ENCODE peak calls at places on chromosome 21, in five cellular contexts. One of them, this sample, is unnamed.

GRCh38 chr21:42532466-42533181 is 19.0 kb downstream of the SLC37A1 start:
- DNase-seq in NT2/D1: no peak
- DNase-seq in sciatic nerve: peak
- DNase-seq in AG08396: peak
- DNase-seq in fibroblast of mammary gland: no peak
- DNase-seq in this sample: peak

GRCh38 chr21:42833859-42834729 is 45.2 kb downstream of the WDR4 start:
- DNase-seq in NT2/D1: no peak
- DNase-seq in sciatic nerve: peak
- DNase-seq in AG08396: no peak
- DNase-seq in fibroblast of mammary gland: no peak
- DNase-seq in this sample: peak

GRCh38 chr21:27580276-27580675 is 613.4 kb upstream of the ADAMTS5 start:
- DNase-seq in NT2/D1: no peak
- DNase-seq in sciatic nerve: no peak
- DNase-seq in AG08396: no peak
- DNase-seq in fibroblast of mammary gland: peak
- DNase-seq in this sample: no peak

GRCh38 chr21:43313221-43313938 is 113.6 kb downstream of the SIK1 start:
- DNase-seq in NT2/D1: no peak
- DNase-seq in sciatic nerve: no peak
- DNase-seq in AG08396: no peak
- DNase-seq in fibroblast of mammary gland: no peak
- DNase-seq in this sample: no peak

GRCh38 chr21:34771512-34772028 is 102.8 kb downstream of the CLIC6 start:
- DNase-seq in NT2/D1: no peak
- DNase-seq in sciatic nerve: no peak
- DNase-seq in AG08396: no peak
- DNase-seq in fibroblast of mammary gland: peak
- DNase-seq in this sample: no peak

GRCh38 chr21:32448803-32449594 is 36.5 kb downstream of the EVA1C start:
- DNase-seq in NT2/D1: no peak
- DNase-seq in sciatic nerve: no peak
- DNase-seq in AG08396: no peak
- DNase-seq in fibroblast of mammary gland: peak
- DNase-seq in this sample: no peak

GRCh38 chr21:28857720-28858119 is 135.0 kb downstream of the LTN1 start:
- DNase-seq in NT2/D1: no peak
- DNase-seq in sciatic nerve: no peak
- DNase-seq in AG08396: no peak
- DNase-seq in fibroblast of mammary gland: no peak
- DNase-seq in this sample: no peak

GRCh38 chr21:38917045-38917774 is 111.5 kb downstream of the ETS2 start:
- DNase-seq in NT2/D1: no peak
- DNase-seq in sciatic nerve: no peak
- DNase-seq in AG08396: no peak
- DNase-seq in fibroblast of mammary gland: no peak
- DNase-seq in this sample: peak

GRCh38 chr21:21730524-21730923 is 732.3 kb downstream of the NCAM2 start:
- DNase-seq in NT2/D1: no peak
- DNase-seq in sciatic nerve: no peak
- DNase-seq in AG08396: no peak
- DNase-seq in fibroblast of mammary gland: peak
- DNase-seq in this sample: no peak

GRCh38 chr21:29117372-29117955 is 13.0 kb upstream of the MAP3K7CL start:
- DNase-seq in NT2/D1: no peak
- DNase-seq in sciatic nerve: no peak
- DNase-seq in AG08396: no peak
- DNase-seq in fibroblast of mammary gland: no peak
- DNase-seq in this sample: no peak

GRCh38 chr21:37987668-37988067 is 71.4 kb upstream of the KCNJ6 start:
- DNase-seq in NT2/D1: no peak
- DNase-seq in sciatic nerve: no peak
- DNase-seq in AG08396: no peak
- DNase-seq in fibroblast of mammary gland: no peak
- DNase-seq in this sample: no peak

GRCh38 chr21:34912022-34912933 is 136.8 kb downstream of the RUNX1 start:
- DNase-seq in NT2/D1: no peak
- DNase-seq in sciatic nerve: no peak
- DNase-seq in AG08396: no peak
- DNase-seq in fibroblast of mammary gland: no peak
- DNase-seq in this sample: no peak

GRCh38 chr21:31136891-31137290 is 98.6 kb upstream of the KRTAP19-8 start:
- DNase-seq in NT2/D1: no peak
- DNase-seq in sciatic nerve: no peak
- DNase-seq in AG08396: no peak
- DNase-seq in fibroblast of mammary gland: peak
- DNase-seq in this sample: no peak

GRCh38 chr21:46128983-46129571 is 26.3 kb downstream of the FTCD start:
- DNase-seq in NT2/D1: no peak
- DNase-seq in sciatic nerve: peak
- DNase-seq in AG08396: no peak
- DNase-seq in fibroblast of mammary gland: peak
- DNase-seq in this sample: peak